ENCODE peak calls at places on chromosome 10, in eight cellular contexts. One of them, this sample, is unnamed.

GRCh38 chr10:80529604-80530003 is 8.1 kb upstream of the SH2D4B start:
- DNase-seq in HL-60: peak; percentile 79
- DNase-seq in GM23338: no peak
- DNase-seq in HCT116: no peak
- DNase-seq in SK-N-SH: no peak
- DNase-seq in GM12878: no peak
- DNase-seq in HepG2: no peak
- DNase-seq in K562: no peak
- DNase-seq in this sample: no peak

GRCh38 chr10:122112021-122112616 is 123.2 kb downstream of the TACC2 start:
- DNase-seq in GM12878: no peak
- DNase-seq in HepG2: no peak
- DNase-seq in HCT116: peak; percentile 16
- DNase-seq in K562: no peak
- DNase-seq in HL-60: no peak
- DNase-seq in GM23338: no peak
- DNase-seq in SK-N-SH: no peak
- DNase-seq in this sample: no peak

GRCh38 chr10:43981232-43981631 is 332.6 kb upstream of the ZNF32 start:
- DNase-seq in HL-60: no peak
- DNase-seq in GM12878: no peak
- DNase-seq in SK-N-SH: no peak
- DNase-seq in HepG2: no peak
- DNase-seq in HCT116: no peak
- DNase-seq in GM23338: no peak
- DNase-seq in K562: no peak
- DNase-seq in this sample: no peak

GRCh38 chr10:127556911-127557310 is 7.8 kb downstream of the NPS start:
- DNase-seq in SK-N-SH: no peak
- DNase-seq in HL-60: no peak
- DNase-seq in GM12878: no peak
- DNase-seq in K562: peak; percentile 2
- DNase-seq in GM23338: peak; percentile 92
- DNase-seq in HCT116: no peak
- DNase-seq in HepG2: no peak
- DNase-seq in this sample: no peak

GRCh38 chr10:88131561-88132139 is 268.2 kb downstream of the PTEN start:
- DNase-seq in GM12878: no peak
- DNase-seq in HL-60: no peak
- DNase-seq in HCT116: no peak
- DNase-seq in K562: no peak
- DNase-seq in SK-N-SH: no peak
- DNase-seq in HepG2: no peak
- DNase-seq in GM23338: peak; percentile 30
- DNase-seq in this sample: no peak

GRCh38 chr10:13865758-13866491 is 279.2 kb downstream of the PRPF18 start:
- DNase-seq in K562: no peak
- DNase-seq in GM23338: peak; percentile 76
- DNase-seq in SK-N-SH: no peak
- DNase-seq in GM12878: no peak
- DNase-seq in HCT116: peak; percentile 21
- DNase-seq in HL-60: no peak
- DNase-seq in HepG2: no peak
- DNase-seq in this sample: peak; percentile 88

GRCh38 chr10:75096749-75097148 is 14.7 kb upstream of the SAMD8 start:
- DNase-seq in K562: no peak
- DNase-seq in GM12878: no peak
- DNase-seq in GM23338: no peak
- DNase-seq in SK-N-SH: no peak
- DNase-seq in HepG2: no peak
- DNase-seq in HL-60: no peak
- DNase-seq in HCT116: no peak
- DNase-seq in this sample: no peak

GRCh38 chr10:6729967-6730366 is 149.9 kb upstream of the PRKCQ start:
- DNase-seq in GM12878: no peak
- DNase-seq in SK-N-SH: no peak
- DNase-seq in HCT116: no peak
- DNase-seq in K562: no peak
- DNase-seq in HepG2: no peak
- DNase-seq in GM23338: no peak
- DNase-seq in HL-60: no peak
- DNase-seq in this sample: no peak

GRCh38 chr10:123781956-123782500 is 109.6 kb downstream of the CPXM2 start:
- DNase-seq in GM23338: peak; percentile 18
- DNase-seq in HL-60: no peak
- DNase-seq in HepG2: no peak
- DNase-seq in K562: no peak
- DNase-seq in GM12878: no peak
- DNase-seq in SK-N-SH: no peak
- DNase-seq in HCT116: no peak
- DNase-seq in this sample: no peak

GRCh38 chr10:132103116-132103910 is 37.6 kb downstream of the JAKMIP3 start:
- DNase-seq in GM23338: no peak
- DNase-seq in K562: no peak
- DNase-seq in HCT116: no peak
- DNase-seq in GM12878: no peak
- DNase-seq in HepG2: no peak
- DNase-seq in HL-60: no peak
- DNase-seq in SK-N-SH: no peak
- DNase-seq in this sample: no peak

GRCh38 chr10:101035916-101036702 is 5.1 kb downstream of the SFXN3 start:
- DNase-seq in GM23338: no peak
- DNase-seq in HL-60: no peak
- DNase-seq in GM12878: no peak
- DNase-seq in HepG2: no peak
- DNase-seq in HCT116: no peak
- DNase-seq in SK-N-SH: no peak
- DNase-seq in K562: no peak
- DNase-seq in this sample: no peak

GRCh38 chr10:108970016-108970415 is 953.3 kb downstream of the XPNPEP1 start:
- DNase-seq in SK-N-SH: no peak
- DNase-seq in HepG2: no peak
- DNase-seq in HCT116: no peak
- DNase-seq in K562: peak; percentile 4
- DNase-seq in GM23338: peak; percentile 79
- DNase-seq in HL-60: no peak
- DNase-seq in GM12878: no peak
- DNase-seq in this sample: no peak

GRCh38 chr10:58064714-58065528 is 202.8 kb downstream of the IPMK start:
- DNase-seq in GM23338: peak; percentile 74
- DNase-seq in K562: peak; percentile 34
- DNase-seq in HCT116: peak; percentile 19
- DNase-seq in HepG2: peak; percentile 35
- DNase-seq in SK-N-SH: peak; percentile 43
- DNase-seq in HL-60: no peak
- DNase-seq in GM12878: no peak
- DNase-seq in this sample: peak; percentile 45

GRCh38 chr10:44958196-44958896 is 1.3 kb upstream of the RASSF4 start:
- DNase-seq in SK-N-SH: no peak
- DNase-seq in K562: no peak
- DNase-seq in HCT116: no peak
- DNase-seq in GM23338: no peak
- DNase-seq in HL-60: no peak
- DNase-seq in HepG2: no peak
- DNase-seq in GM12878: no peak
- DNase-seq in this sample: no peak

GRCh38 chr10:33509231-33509871 is 174.9 kb upstream of the NRP1 start:
- DNase-seq in GM12878: peak; percentile 25
- DNase-seq in HepG2: peak; percentile 92
- DNase-seq in HCT116: peak; percentile 56
- DNase-seq in GM23338: peak; percentile 18
- DNase-seq in SK-N-SH: peak; percentile 19
- DNase-seq in K562: peak; percentile 41
- DNase-seq in HL-60: peak; percentile 28
- DNase-seq in this sample: peak; percentile 39

GRCh38 chr10:113965077-113965476 is 78.6 kb upstream of the ADRB1 start:
- DNase-seq in HL-60: peak; percentile 67
- DNase-seq in K562: no peak
- DNase-seq in HepG2: no peak
- DNase-seq in GM12878: no peak
- DNase-seq in SK-N-SH: no peak
- DNase-seq in HCT116: no peak
- DNase-seq in GM23338: no peak
- DNase-seq in this sample: no peak

GRCh38 chr10:62811159-62811875 is 4.8 kb downstream of the EGR2 start:
- DNase-seq in GM23338: no peak
- DNase-seq in HL-60: no peak
- DNase-seq in HCT116: no peak
- DNase-seq in SK-N-SH: no peak
- DNase-seq in HepG2: no peak
- DNase-seq in GM12878: peak; percentile 85
- DNase-seq in K562: no peak
- DNase-seq in this sample: no peak

GRCh38 chr10:58660577-58661255 is 148.0 kb downstream of the BICC1 start:
- DNase-seq in GM12878: no peak
- DNase-seq in GM23338: no peak
- DNase-seq in SK-N-SH: no peak
- DNase-seq in K562: no peak
- DNase-seq in HepG2: no peak
- DNase-seq in HCT116: no peak
- DNase-seq in HL-60: no peak
- DNase-seq in this sample: no peak

GRCh38 chr10:95447733-95448132 is 113.4 kb downstream of the SORBS1 start:
- DNase-seq in HepG2: no peak
- DNase-seq in GM23338: no peak
- DNase-seq in HCT116: no peak
- DNase-seq in GM12878: no peak
- DNase-seq in K562: no peak
- DNase-seq in SK-N-SH: no peak
- DNase-seq in HL-60: no peak
- DNase-seq in this sample: no peak

GRCh38 chr10:121553861-121554264 is 44.4 kb downstream of the FGFR2 start:
- DNase-seq in HepG2: no peak
- DNase-seq in HL-60: no peak
- DNase-seq in GM12878: no peak
- DNase-seq in SK-N-SH: no peak
- DNase-seq in K562: no peak
- DNase-seq in HCT116: peak; percentile 42
- DNase-seq in GM23338: no peak
- DNase-seq in this sample: no peak

GRCh38 chr10:109358325-109358724 is 565.0 kb downstream of the XPNPEP1 start:
- DNase-seq in GM23338: no peak
- DNase-seq in HepG2: no peak
- DNase-seq in HCT116: no peak
- DNase-seq in HL-60: no peak
- DNase-seq in SK-N-SH: no peak
- DNase-seq in K562: no peak
- DNase-seq in GM12878: no peak
- DNase-seq in this sample: no peak

GRCh38 chr10:124280916-124281315 is 137.8 kb downstream of the OAT start:
- DNase-seq in HCT116: no peak
- DNase-seq in GM12878: no peak
- DNase-seq in SK-N-SH: no peak
- DNase-seq in HL-60: no peak
- DNase-seq in K562: no peak
- DNase-seq in GM23338: no peak
- DNase-seq in HepG2: no peak
- DNase-seq in this sample: no peak

GRCh38 chr10:119734396-119735332 is 8.8 kb downstream of the INPP5F start:
- DNase-seq in GM12878: no peak
- DNase-seq in GM23338: peak; percentile 65
- DNase-seq in HepG2: no peak
- DNase-seq in K562: no peak
- DNase-seq in HCT116: peak; percentile 41
- DNase-seq in HL-60: no peak
- DNase-seq in SK-N-SH: no peak
- DNase-seq in this sample: no peak

GRCh38 chr10:31928531-31929259 is at the start of gene ARHGAP12:
- DNase-seq in HL-60: peak; percentile 80
- DNase-seq in HCT116: no peak
- DNase-seq in SK-N-SH: peak; percentile 96
- DNase-seq in GM23338: peak; percentile 92
- DNase-seq in HepG2: peak; percentile 74
- DNase-seq in GM12878: no peak
- DNase-seq in K562: peak; percentile 89
- DNase-seq in this sample: no peak
- TF ChIP-seq POLR2AphosphoS5 in HL-60: peak; percentile 30
- TF ChIP-seq POLR2AphosphoS5 in HCT116: peak; percentile 68
- TF ChIP-seq POLR2AphosphoS5 in SK-N-SH: peak; percentile 90
- TF ChIP-seq POLR2AphosphoS5 in GM23338: peak; percentile 90
- TF ChIP-seq POLR2AphosphoS5 in HepG2: peak; percentile 71
- TF ChIP-seq POLR2AphosphoS5 in GM12878: no peak
- TF ChIP-seq POLR2AphosphoS5 in K562: peak; percentile 79
- TF ChIP-seq POLR2AphosphoS5 in this sample: no peak

GRCh38 chr10:21403256-21404015 is 122.0 kb downstream of the SKIDA1 start:
- DNase-seq in HCT116: no peak
- DNase-seq in SK-N-SH: no peak
- DNase-seq in K562: no peak
- DNase-seq in HL-60: no peak
- DNase-seq in GM23338: no peak
- DNase-seq in GM12878: no peak
- DNase-seq in HepG2: no peak
- DNase-seq in this sample: no peak
- TF ChIP-seq REST in HCT116: no peak
- TF ChIP-seq REST in SK-N-SH: no peak
- TF ChIP-seq REST in K562: no peak
- TF ChIP-seq REST in HL-60: no peak
- TF ChIP-seq REST in GM23338: no peak
- TF ChIP-seq REST in GM12878: no peak
- TF ChIP-seq REST in HepG2: no peak
- TF ChIP-seq REST in this sample: no peak

GRCh38 chr10:73644015-73644743 is 2.9 kb upstream of the MYOZ1 start:
- DNase-seq in GM23338: peak; percentile 89
- DNase-seq in GM12878: peak; percentile 53
- DNase-seq in HepG2: peak; percentile 50
- DNase-seq in SK-N-SH: peak; percentile 72
- DNase-seq in HCT116: peak; percentile 58
- DNase-seq in HL-60: peak; percentile 52
- DNase-seq in K562: peak; percentile 83
- DNase-seq in this sample: peak; percentile 69
- TF ChIP-seq POLR2AphosphoS5 in GM23338: no peak
- TF ChIP-seq POLR2AphosphoS5 in GM12878: no peak
- TF ChIP-seq POLR2AphosphoS5 in HepG2: no peak
- TF ChIP-seq POLR2AphosphoS5 in SK-N-SH: no peak
- TF ChIP-seq POLR2AphosphoS5 in HCT116: no peak
- TF ChIP-seq POLR2AphosphoS5 in HL-60: no peak
- TF ChIP-seq POLR2AphosphoS5 in K562: no peak
- TF ChIP-seq POLR2AphosphoS5 in this sample: no peak

GRCh38 chr10:93288679-93289634 is 193.2 kb downstream of the MYOF start:
- DNase-seq in HCT116: peak; percentile 78
- DNase-seq in GM23338: peak; percentile 96
- DNase-seq in GM12878: no peak
- DNase-seq in SK-N-SH: peak; percentile 77
- DNase-seq in HepG2: peak; percentile 74
- DNase-seq in HL-60: peak; percentile 53
- DNase-seq in K562: peak; percentile 66
- DNase-seq in this sample: peak; percentile 60
- TF ChIP-seq REST in HCT116: no peak
- TF ChIP-seq REST in GM23338: no peak
- TF ChIP-seq REST in GM12878: no peak
- TF ChIP-seq REST in SK-N-SH: no peak
- TF ChIP-seq REST in HepG2: no peak
- TF ChIP-seq REST in HL-60: no peak
- TF ChIP-seq REST in K562: no peak
- TF ChIP-seq REST in this sample: no peak